ENCODE peak calls at places on chromosome 7, in seven cellular contexts. B is right lobe of liver, G is prostate gland, M is suprapubic skin, H is transverse colon, D is uterus, W is HepG2. O is an unnamed sample.

GRCh38 chr7:35038340-35038738 is 1.1 kb upstream of the DPY19L1 start:
- DNase-seq in D (no peak), B (no peak), W (no peak), M (no peak), G (no peak), H (no peak), O (peak)

GRCh38 chr7:11345621-11346020 is 371.9 kb downstream of the PHF14 start:
- DNase-seq in B (no peak), D (no peak), M (no peak), G (no peak), H (no peak), W (no peak), O (no peak)

GRCh38 chr7:125279956-125280355 is 350.3 kb upstream of the POT1 start:
- DNase-seq in D (no peak), H (no peak), M (no peak), G (no peak), W (no peak), B (no peak), O (no peak)

GRCh38 chr7:767941-768729 is 41.1 kb upstream of the PRKAR1B start:
- DNase-seq in W (no peak), M (no peak), H (no peak), G (no peak), B (no peak), D (peak), O (peak)

GRCh38 chr7:100132697-100133137 is 6.0 kb downstream of the MBLAC1 start:
- DNase-seq in B (no peak), W (peak), G (peak), H (peak), M (no peak), D (peak), O (peak)

GRCh38 chr7:94547128-94547527 is 37.5 kb downstream of the CASD1 start:
- DNase-seq in B (no peak), H (no peak), W (no peak), M (no peak), D (no peak), G (no peak), O (no peak)

GRCh38 chr7:90726623-90727022 is 130.5 kb downstream of the CDK14 start:
- DNase-seq in H (peak), W (no peak), M (no peak), D (no peak), B (no peak), G (peak), O (no peak)

GRCh38 chr7:35613150-35613549 is 81.8 kb downstream of the HERPUD2 start:
- DNase-seq in H (no peak), M (no peak), G (no peak), W (no peak), D (no peak), B (no peak), O (no peak)

GRCh38 chr7:54888067-54888735 is 129.2 kb upstream of the SEC61G start:
- DNase-seq in H (no peak), D (no peak), M (no peak), W (no peak), G (no peak), B (no peak), O (peak)

GRCh38 chr7:128453836-128454804 is 1.6 kb upstream of the HILPDA start:
- DNase-seq in H (peak), M (peak), W (no peak), D (peak), G (no peak), B (peak), O (peak)

GRCh38 chr7:42134276-42134871 is 102.6 kb downstream of the GLI3 start:
- DNase-seq in G (no peak), W (no peak), M (no peak), B (no peak), H (no peak), D (no peak), O (no peak)

GRCh38 chr7:28841766-28842165 is 116.4 kb downstream of the TRIL start:
- DNase-seq in H (no peak), D (no peak), B (no peak), M (no peak), G (no peak), W (no peak), O (no peak)

GRCh38 chr7:17462059-17462695 is 163.7 kb downstream of the AHR start:
- DNase-seq in B (no peak), G (no peak), W (no peak), D (no peak), M (no peak), H (no peak), O (no peak)

GRCh38 chr7:18003286-18003685 is 24.4 kb downstream of the PRPS1L1 start:
- DNase-seq in G (no peak), D (no peak), H (no peak), W (no peak), M (no peak), B (no peak), O (no peak)

GRCh38 chr7:64885520-64886240 is 17.4 kb upstream of the ZNF273 start:
- DNase-seq in H (no peak), B (no peak), G (no peak), W (no peak), D (no peak), M (no peak), O (no peak)

GRCh38 chr7:28855538-28856217 is 102.5 kb downstream of the TRIL start:
- DNase-seq in H (no peak), G (no peak), D (no peak), W (peak), M (no peak), B (no peak), O (no peak)

GRCh38 chr7:91164948-91165845 is 99.0 kb upstream of the FZD1 start:
- DNase-seq in H (no peak), W (no peak), D (no peak), G (no peak), B (no peak), M (no peak), O (no peak)

GRCh38 chr7:91630581-91631370 is 249.7 kb downstream of the MTERF1 start:
- DNase-seq in B (no peak), G (no peak), H (no peak), W (no peak), D (no peak), M (no peak), O (no peak)

GRCh38 chr7:17557305-17557704 is 258.9 kb downstream of the AHR start:
- DNase-seq in D (no peak), H (no peak), M (no peak), G (no peak), B (no peak), W (no peak), O (peak)

GRCh38 chr7:98472391-98473002 is 71.6 kb upstream of the BAIAP2L1 start:
- DNase-seq in H (no peak), D (no peak), B (no peak), W (no peak), M (no peak), G (no peak), O (no peak)

GRCh38 chr7:151839511-151839921 is 37.4 kb downstream of the PRKAG2 start:
- DNase-seq in W (no peak), G (no peak), M (no peak), H (no peak), B (peak), D (no peak), O (no peak)

GRCh38 chr7:82699773-82700186 is 256.2 kb upstream of the CACNA2D1 start:
- DNase-seq in G (peak), W (no peak), M (no peak), H (peak), D (no peak), B (no peak), O (no peak)

GRCh38 chr7:7103343-7104313 is 78.7 kb upstream of the C1GALT1 start:
- DNase-seq in H (no peak), W (peak), B (no peak), M (no peak), D (no peak), G (peak), O (no peak)

GRCh38 chr7:28688651-28689050 is 269.5 kb downstream of the TRIL start:
- DNase-seq in B (no peak), G (no peak), M (no peak), H (no peak), D (no peak), W (no peak), O (no peak)

GRCh38 chr7:103065666-103066065 is 8.9 kb downstream of the FBXL13 start:
- DNase-seq in H (peak), B (no peak), G (no peak), W (peak), M (no peak), D (no peak), O (peak)

GRCh38 chr7:105097619-105098018 is 83.6 kb downstream of the KMT2E start:
- DNase-seq in B (no peak), H (no peak), M (no peak), D (no peak), W (no peak), G (no peak), O (no peak)

GRCh38 chr7:50703654-50704053 is 79.0 kb downstream of the GRB10 start:
- DNase-seq in H (no peak), M (no peak), W (no peak), G (no peak), D (no peak), B (no peak), O (peak)

GRCh38 chr7:66669088-66669487 is 40.4 kb downstream of the KCTD7 start:
- DNase-seq in W (peak), D (no peak), H (no peak), B (no peak), G (no peak), M (peak), O (no peak)

GRCh38 chr7:21192662-21193061 is 235.2 kb upstream of the SP4 start:
- DNase-seq in G (peak), D (no peak), H (no peak), W (no peak), B (no peak), M (no peak), O (no peak)

GRCh38 chr7:144519900-144520299 is 116.4 kb upstream of the NOBOX start:
- DNase-seq in W (no peak), H (no peak), G (no peak), M (no peak), B (no peak), D (peak), O (no peak)

GRCh38 chr7:14504134-14504533 is 398.4 kb downstream of the DGKB start:
- DNase-seq in G (no peak), M (no peak), D (no peak), B (no peak), W (no peak), H (no peak), O (no peak)

GRCh38 chr7:1882451-1882850 is 212.4 kb downstream of the ELFN1 start:
- DNase-seq in M (no peak), G (no peak), W (no peak), H (no peak), D (no peak), B (peak), O (no peak)

GRCh38 chr7:39027491-39027890 is 49.8 kb downstream of the POU6F2 start:
- DNase-seq in D (no peak), M (no peak), H (no peak), W (no peak), B (no peak), G (no peak), O (no peak)

GRCh38 chr7:138025215-138026186 is 23.6 kb upstream of the CREB3L2 start:
- DNase-seq in M (no peak), D (no peak), B (no peak), H (no peak), G (no peak), W (no peak), O (no peak)

GRCh38 chr7:138023618-138024333 is 21.9 kb upstream of the CREB3L2 start:
- DNase-seq in B (no peak), M (no peak), D (no peak), H (no peak), G (no peak), W (no peak), O (no peak)

GRCh38 chr7:138024765-138025164 is 22.9 kb upstream of the CREB3L2 start:
- DNase-seq in W (no peak), G (no peak), M (no peak), B (no peak), D (no peak), H (no peak), O (no peak)

GRCh38 chr7:138024334-138024691 is 22.4 kb upstream of the CREB3L2 start:
- DNase-seq in B (no peak), H (no peak), G (no peak), W (no peak), M (no peak), D (no peak), O (no peak)

GRCh38 chr7:138021889-138022288 is 20.0 kb upstream of the CREB3L2 start:
- DNase-seq in G (no peak), D (no peak), H (no peak), W (no peak), M (no peak), B (no peak), O (no peak)
- H3K27ac ChIP-seq in G (no peak), D (no peak), H (no peak), W (no peak), M (no peak), B (no peak), O (no peak)

DNA sequence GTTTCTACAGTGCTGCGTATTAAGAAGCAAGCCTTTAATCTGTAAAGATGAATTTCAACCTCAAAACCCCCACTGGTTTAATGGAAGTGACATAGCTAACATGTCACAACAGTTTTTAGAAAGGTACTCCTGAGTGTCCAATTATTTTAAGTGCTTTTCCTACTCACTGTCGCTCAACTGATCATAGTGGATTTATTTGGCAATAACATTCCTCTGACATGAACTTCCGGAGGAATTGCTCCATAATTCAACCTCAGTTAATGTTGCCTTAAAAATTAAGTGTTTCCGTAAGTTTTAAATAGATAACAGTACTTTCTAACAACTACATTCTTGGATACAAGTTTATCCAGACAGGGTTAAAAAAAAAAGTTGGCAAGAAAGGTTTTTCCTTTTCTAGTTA is 57.4 kb downstream of the AGMO start:
- DNase-seq in W (no peak), G (no peak), H (no peak), M (no peak), D (no peak), B (no peak), O (no peak)
- TF ChIP-seq POLR2A in W (no peak), G (no peak), H (no peak), M (no peak), D (no peak), B (no peak), O (no peak)

DNA sequence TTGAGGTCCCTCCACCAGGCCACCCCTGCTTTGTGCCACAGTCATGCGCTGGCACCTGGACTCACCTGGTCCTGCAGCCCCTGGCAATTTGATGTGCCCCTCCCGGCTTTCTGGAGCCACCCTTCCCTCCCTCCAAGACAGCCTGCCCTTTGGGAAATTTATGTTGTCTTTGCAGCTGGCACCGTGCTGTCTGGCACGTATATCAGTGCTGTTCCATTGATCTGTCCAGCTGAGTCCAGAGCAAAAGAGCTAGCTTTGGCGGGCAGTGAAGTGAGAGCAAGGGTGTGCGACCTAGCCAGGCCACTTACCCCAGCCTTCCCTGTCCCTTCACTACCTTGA is 5.7 kb downstream of the RARRES2 start:
- DNase-seq in G (no peak), B (peak), H (no peak), W (no peak), M (no peak), D (no peak), O (peak)
- H3K27ac ChIP-seq in G (peak), B (peak), H (peak), W (no peak), M (no peak), D (peak), O (peak)

DNA sequence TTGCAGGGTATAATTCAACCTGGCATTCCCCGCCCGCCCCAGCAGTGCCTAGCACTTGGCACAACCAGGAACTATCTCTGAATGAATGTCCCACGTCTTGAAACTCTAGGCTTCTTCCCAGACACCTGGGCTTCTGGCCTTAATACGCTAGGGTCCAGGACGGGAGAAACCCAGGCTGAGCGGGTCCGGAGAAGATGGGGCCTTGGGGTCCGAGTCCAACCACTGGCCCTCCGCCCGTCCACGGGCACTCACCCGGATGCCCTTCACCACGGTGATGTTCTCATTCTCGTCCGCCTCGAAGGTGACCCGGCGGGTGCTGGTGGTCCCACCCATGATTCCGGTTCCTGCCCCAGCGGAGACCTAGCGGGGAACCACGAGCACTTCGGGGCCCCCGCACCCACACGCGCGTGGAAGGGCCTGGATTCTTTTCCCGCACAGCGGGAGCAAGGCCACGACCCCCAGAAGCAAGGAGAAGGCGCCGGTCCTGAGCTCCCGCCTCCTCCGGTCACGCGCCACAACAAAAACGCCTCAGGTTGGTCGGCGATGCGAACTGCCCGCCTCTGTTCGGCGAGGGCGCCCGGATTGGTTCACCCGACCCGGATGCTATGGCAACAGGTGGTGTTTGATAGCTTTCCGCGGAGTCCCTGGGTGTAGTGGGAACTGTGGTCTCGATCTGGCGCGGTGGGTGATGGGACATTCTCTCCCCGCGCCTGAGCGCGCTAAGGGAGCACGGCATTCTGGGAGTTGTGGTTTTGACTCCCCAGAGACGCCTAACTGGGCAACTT is at the start of gene CHCHD3:
- DNase-seq in B (peak), G (peak), D (peak), H (peak), M (peak), W (peak), O (peak)
- TF ChIP-seq POLR2A in B (peak), G (no peak), D (peak), H (peak), M (peak), W (peak), O (no peak)

GRCh38 chr7:45573636-45574470 is at the start of gene ADCY1:
- DNase-seq in G (no peak), H (no peak), D (no peak), W (no peak), B (no peak), M (no peak), O (no peak)
- H3K27ac ChIP-seq in G (peak), H (no peak), D (no peak), W (no peak), B (no peak), M (no peak), O (no peak)

GRCh38 chr7:27245798-27246691 is 3.4 kb downstream of the EVX1 start:
- DNase-seq in D (no peak), G (no peak), W (no peak), B (no peak), H (peak), M (no peak), O (no peak)
- TF ChIP-seq POLR2A in D (no peak), G (no peak), W (no peak), B (no peak), H (peak), M (no peak), O (no peak)

GRCh38 chr7:75968012-75968411 is 26.4 kb downstream of the TMEM120A start:
- DNase-seq in B (peak), W (no peak), G (no peak), M (peak), H (no peak), D (no peak), O (no peak)
- H3K27ac ChIP-seq in B (peak), W (no peak), G (peak), M (peak), H (peak), D (peak), O (peak)

DNA sequence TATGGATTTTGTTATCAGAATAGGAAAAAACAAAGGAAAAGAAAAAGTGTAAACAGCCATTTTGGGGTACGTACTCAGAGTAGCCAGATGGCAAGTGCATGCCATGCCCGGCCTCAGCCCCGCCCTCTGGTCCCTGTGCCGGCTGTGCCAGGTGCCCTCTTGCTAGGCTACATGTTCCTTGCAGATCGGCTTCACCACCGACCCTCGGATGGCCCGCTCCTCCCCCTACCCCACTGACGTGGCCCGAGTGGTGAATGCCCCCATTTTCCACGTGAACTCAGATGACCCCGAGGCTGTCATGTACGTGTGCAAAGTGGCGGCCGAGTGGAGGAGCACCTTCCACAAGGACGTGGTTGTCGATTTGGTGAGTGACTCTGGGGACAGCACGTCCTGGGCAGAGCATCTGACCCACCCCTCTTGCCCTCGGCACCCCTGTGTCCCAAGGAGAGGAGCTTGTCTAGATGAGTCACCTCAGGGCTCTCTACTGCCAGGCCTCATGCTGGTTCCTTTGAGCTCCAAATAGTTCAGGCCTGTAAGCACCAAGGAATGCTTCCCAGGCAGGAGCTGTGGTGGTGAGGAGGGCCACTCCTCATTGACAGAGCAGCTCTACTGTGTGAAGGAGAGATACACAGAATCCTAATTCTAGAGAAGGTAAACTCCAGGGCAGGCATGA is 54.9 kb upstream of the ZMIZ2 start:
- DNase-seq in M (peak), B (no peak), W (no peak), H (no peak), D (no peak), G (no peak), O (peak)
- TF ChIP-seq POLR2A in M (no peak), B (no peak), W (no peak), H (no peak), D (no peak), G (no peak), O (no peak)

GRCh38 chr7:79513271-79513670 is 59.8 kb upstream of the MAGI2 start:
- DNase-seq in G (no peak), B (no peak), D (no peak), H (no peak), W (no peak), M (no peak), O (no peak)
- H3K27ac ChIP-seq in G (no peak), B (no peak), D (no peak), H (no peak), W (no peak), M (no peak), O (no peak)

O was measured in adrenal gland.